ENCODE peak calls at places on chromosome 9, in six cellular contexts. K is H9; I is Right ventricle myocardium inferior; J is activated CD4-positive, alpha-beta T cell treated with anti-CD3 and anti-CD28 coated beads, Interleukin-2, amount 50 U/mL, for 4 hours; H is NCI-H2029 treated with DMSO at 0.1 percent for 48 hours; U is astrocyte of the spinal cord. G is an unnamed sample.

GRCh38 chr9:137191691-137192447 is 3.4 kb downstream of the SSNA1 start:
- DNase-seq in I (no peak), U (no peak), K (no peak), H (no peak), J (no peak), G (no peak)

GRCh38 chr9:92764381-92764987 is at the start of gene BICD2:
- DNase-seq in K (no peak), I (no peak), U (no peak), H (no peak), J (no peak), G (peak)

GRCh38 chr9:137455361-137455991 is 3.7 kb downstream of the NSMF start:
- DNase-seq in K (no peak), H (no peak), I (peak), J (no peak), U (no peak), G (no peak)

GRCh38 chr9:124869466-124869985 is 7.6 kb downstream of the ARPC5L start:
- DNase-seq in I (no peak), J (no peak), K (no peak), H (no peak), U (no peak), G (peak)

GRCh38 chr9:950139-950538 is 26.3 kb upstream of the DMRT3 start:
- DNase-seq in U (no peak), I (no peak), J (no peak), K (no peak), H (no peak), G (no peak)

GRCh38 chr9:134648701-134649525 is 7.3 kb downstream of the COL5A1 start:
- DNase-seq in H (no peak), U (peak), I (no peak), K (no peak), J (no peak), G (no peak)

GRCh38 chr9:88739373-88739772 is 204.4 kb downstream of the NXNL2 start:
- DNase-seq in U (no peak), I (no peak), J (no peak), K (no peak), H (no peak), G (no peak)

GRCh38 chr9:134146774-134147493 is 11.1 kb downstream of the WDR5 start:
- DNase-seq in H (no peak), U (no peak), J (no peak), K (no peak), I (no peak), G (no peak)

GRCh38 chr9:117411547-117411946 is 3.3 kb downstream of the ASTN2 start:
- DNase-seq in J (no peak), H (peak), K (peak), U (no peak), I (no peak), G (peak)

GRCh38 chr9:2622361-2623045 is 916 bp downstream of the VLDLR start:
- DNase-seq in U (no peak), I (peak), H (no peak), J (no peak), K (peak), G (peak)